ENCODE peak calls at places on chromosome 21, in eight cellular contexts. Z is suprapubic skin, E is LNCaP clone FGC, F is Calu3, J is heart left ventricle, P is Panc1, Y is prostate gland, H is GM13977. M is an unnamed sample.
A peak's percentile ranks its signal among the peaks of the same experiment; 100 is the strongest.

GRCh38 chr21:15224346-15225086 is 159.7 kb upstream of the NRIP1 start:
- DNase-seq in Y (no peak), Z (no peak), H (no peak), F (peak; percentile 20), P (peak; percentile 22), E (no peak), J (no peak), M (no peak)

GRCh38 chr21:44831227-44831626 is 13.4 kb upstream of the SUMO3 start:
- DNase-seq in E (no peak), J (no peak), F (no peak), Z (no peak), P (no peak), Y (no peak), H (no peak), M (no peak)

GRCh38 chr21:45379171-45379900 is 25.6 kb upstream of the COL18A1 start:
- DNase-seq in E (no peak), Z (peak; percentile 41), P (no peak), J (peak; percentile 3), Y (no peak), H (no peak), F (no peak), M (no peak)

GRCh38 chr21:25467891-25468290 is 139.4 kb downstream of the MRPL39 start:
- DNase-seq in J (no peak), F (no peak), Z (no peak), H (no peak), E (no peak), P (no peak), Y (no peak), M (no peak)

GRCh38 chr21:14762734-14763694 is 216.9 kb upstream of the SAMSN1 start:
- DNase-seq in P (no peak), Y (no peak), E (no peak), Z (no peak), F (no peak), H (peak; percentile 51), J (no peak), M (peak; percentile 67)

GRCh38 chr21:41255190-41255589 is 61.4 kb upstream of the FAM3B start:
- DNase-seq in F (no peak), Y (no peak), H (no peak), J (no peak), E (no peak), P (no peak), Z (no peak), M (no peak)

GRCh38 chr21:28872218-28872617 is 120.5 kb downstream of the LTN1 start:
- DNase-seq in Y (no peak), E (no peak), Z (no peak), H (no peak), F (no peak), J (no peak), P (no peak), M (no peak)

GRCh38 chr21:24225432-24225831 is 1381.8 kb downstream of the MRPL39 start:
- DNase-seq in J (no peak), H (no peak), P (no peak), Z (no peak), F (no peak), Y (no peak), E (no peak), M (no peak)

GRCh38 chr21:16514316-16514715 is 784.5 kb downstream of the USP25 start:
- DNase-seq in Z (no peak), F (no peak), J (no peak), E (no peak), P (no peak), H (no peak), Y (no peak), M (no peak)

GRCh38 chr21:45269861-45270260 is 17.8 kb downstream of the POFUT2 start:
- DNase-seq in F (no peak), Y (no peak), E (no peak), Z (peak; percentile 54), P (no peak), H (no peak), J (no peak), M (no peak)

GRCh38 chr21:31813873-31814272 is 58.9 kb upstream of the HUNK start:
- DNase-seq in J (no peak), H (no peak), P (no peak), Y (no peak), F (no peak), E (no peak), Z (no peak), M (no peak)

GRCh38 chr21:30710499-30710898 is 8.1 kb downstream of the KRTAP21-3 start:
- DNase-seq in P (no peak), J (no peak), E (no peak), H (no peak), F (no peak), Y (no peak), Z (no peak), M (no peak)

GRCh38 chr21:29238967-29239289 is 59.8 kb upstream of the BACH1 start:
- DNase-seq in F (no peak), E (no peak), H (no peak), Y (no peak), Z (no peak), P (no peak), J (no peak), M (no peak)

GRCh38 chr21:15221799-15222386 is 157.1 kb upstream of the NRIP1 start:
- DNase-seq in E (no peak), P (no peak), Z (no peak), J (peak; percentile 64), Y (no peak), F (peak; percentile 6), H (no peak), M (no peak)

GRCh38 chr21:14438204-14438603 is 55.3 kb upstream of the HSPA13 start:
- DNase-seq in F (no peak), H (no peak), E (no peak), Z (no peak), P (no peak), J (no peak), Y (no peak), M (no peak)

GRCh38 chr21:22711636-22712035 is 1713.4 kb downstream of the NCAM2 start:
- DNase-seq in H (no peak), E (peak; percentile 60), Z (no peak), F (no peak), P (no peak), J (no peak), Y (no peak), M (no peak)

GRCh38 chr21:35170818-35171217 is 121.7 kb upstream of the RUNX1 start:
- DNase-seq in J (no peak), E (no peak), Z (no peak), H (no peak), F (no peak), P (no peak), Y (no peak), M (no peak)

GRCh38 chr21:23725576-23725975 is 1881.7 kb downstream of the MRPL39 start:
- DNase-seq in P (no peak), Z (no peak), F (no peak), Y (no peak), H (no peak), J (no peak), E (no peak), M (no peak)

GRCh38 chr21:34204481-34205439 is 131.4 kb downstream of the MRPS6 start:
- DNase-seq in Z (no peak), F (no peak), J (no peak), Y (no peak), E (no peak), P (no peak), H (no peak), M (no peak)

GRCh38 chr21:17089121-17089520 is 423.7 kb upstream of the CXADR start:
- DNase-seq in E (peak; percentile 80), J (no peak), P (no peak), Z (no peak), H (no peak), Y (no peak), F (no peak), M (no peak)

GRCh38 chr21:17679002-17679600 is 66.4 kb upstream of the BTG3 start:
- DNase-seq in J (peak; percentile 17), Y (peak; percentile 37), F (peak; percentile 16), Z (no peak), E (peak; percentile 63), P (peak; percentile 45), H (peak; percentile 69), M (peak; percentile 69)

DNA sequence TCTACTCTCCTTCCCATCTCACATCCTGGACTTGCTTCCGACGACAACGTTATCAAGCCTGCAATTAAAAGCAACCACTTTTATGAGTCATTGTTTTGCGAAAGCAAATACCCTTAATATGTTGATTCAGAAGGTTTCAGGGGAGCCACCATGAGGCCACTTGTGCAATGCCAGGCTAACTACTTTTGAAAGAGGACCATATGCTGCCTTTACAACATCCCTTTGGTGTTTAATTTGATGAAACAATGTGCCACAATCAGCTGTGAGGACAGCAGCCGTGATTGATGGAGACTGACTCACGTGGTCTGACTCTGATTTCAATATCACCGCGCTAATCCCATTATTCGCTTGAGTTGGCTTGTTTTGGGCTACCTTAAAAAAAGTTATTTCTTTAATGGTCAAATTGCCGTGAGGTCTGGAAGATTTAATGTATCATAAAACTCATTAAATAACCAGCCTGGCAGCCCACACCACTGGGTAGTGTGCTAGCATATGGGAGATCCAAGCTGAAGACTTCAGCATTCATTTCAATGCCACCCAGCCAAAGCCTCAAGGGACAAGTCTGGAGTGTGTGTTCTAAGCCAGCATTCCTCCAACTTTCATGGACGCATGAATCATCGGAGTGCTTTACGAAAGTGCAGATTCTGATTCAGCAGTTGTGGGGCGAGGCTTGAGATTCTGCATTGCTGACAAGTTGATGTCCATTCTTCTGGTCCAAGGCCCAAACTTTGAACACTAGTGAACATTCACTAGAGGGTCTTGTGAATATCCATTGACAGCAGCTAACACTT is 73.3 kb upstream of the PAXBP1 start:
- DNase-seq in H (no peak), F (peak; percentile 2), Z (no peak), J (no peak), E (no peak), P (no peak), Y (no peak), M (no peak)
- TF ChIP-seq CTCF in H (no peak), F (no peak), Z (no peak), J (no peak), E (peak; percentile 7), P (no peak), Y (no peak), M (no peak)

DNA sequence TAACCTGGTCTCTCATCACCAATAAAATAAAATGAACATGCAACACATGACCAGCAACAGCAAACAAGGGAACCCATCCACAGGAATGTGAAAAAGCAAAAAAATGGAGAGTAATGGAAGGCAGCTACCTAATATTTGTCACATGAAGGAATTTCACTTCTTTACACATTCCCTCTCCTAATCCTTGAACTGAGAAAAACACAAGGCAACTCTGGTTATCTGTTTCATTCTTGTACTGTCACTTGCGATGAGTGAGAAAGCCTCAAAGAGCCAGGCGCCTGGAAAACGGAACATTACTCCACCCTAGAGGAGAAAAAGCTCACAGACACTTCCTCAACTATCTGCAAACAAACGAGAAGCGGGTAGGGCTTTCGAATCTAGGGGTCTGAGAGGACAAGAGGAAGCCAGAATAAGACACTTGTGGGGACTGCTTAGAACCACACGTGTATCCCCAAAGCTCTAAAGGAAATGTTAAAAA is 13.8 kb downstream of the HSF2BP start:
- DNase-seq in F (peak; percentile 44), Y (peak; percentile 64), H (peak; percentile 61), J (peak; percentile 58), E (no peak), P (peak; percentile 58), Z (no peak), M (peak; percentile 55)
- TF ChIP-seq CTCF in F (no peak), Y (peak; percentile 69), H (peak; percentile 51), J (peak; percentile 29), E (peak; percentile 46), P (peak; percentile 60), Z (peak; percentile 36), M (peak; percentile 54)

GRCh38 chr21:42258885-42259407 is 40.0 kb downstream of the ABCG1 start:
- DNase-seq in P (no peak), E (no peak), F (no peak), Z (no peak), J (peak; percentile 38), Y (no peak), H (no peak), M (no peak)
- TF ChIP-seq CTCF in P (no peak), E (no peak), F (no peak), Z (peak; percentile 0), J (no peak), Y (no peak), H (no peak), M (no peak)

GRCh38 chr21:36661511-36662309 is 37.2 kb upstream of the SIM2 start:
- DNase-seq in Y (no peak), J (peak; percentile 17), Z (no peak), P (no peak), E (peak; percentile 23), H (no peak), F (peak; percentile 30), M (no peak)
- TF ChIP-seq CTCF in Y (peak; percentile 28), J (peak; percentile 24), Z (no peak), P (peak; percentile 78), E (peak; percentile 78), H (no peak), F (peak; percentile 15), M (no peak)